ENCODE peak calls at places on chromosome 15, in six cellular contexts. P, E, X, D, H and N are unnamed samples. For H3K4me1, the result is how much of the 10 kb centered on the place peaks cover.

GRCh38 chr15:21267686-21268395 is 172.5 kb downstream of the POTEB3 start:
- DNase-seq in D (peak), H (no peak), X (no peak), E (no peak), P (no peak), N (no peak)

GRCh38 chr15:25242166-25242879 is 196.5 kb downstream of the UBE3A start:
- DNase-seq in D (no peak), X (no peak), P (no peak), H (no peak), E (no peak), N (no peak)

GRCh38 chr15:82543155-82543554 is 2.9 kb upstream of the RPS17 start:
- DNase-seq in H (no peak), X (no peak), P (peak), D (peak), E (no peak), N (peak)

GRCh38 chr15:37061996-37062395 is 38.4 kb downstream of the MEIS2 start:
- DNase-seq in H (no peak), P (no peak), X (no peak), E (no peak), D (no peak), N (no peak)

GRCh38 chr15:39834256-39834655 is 51.6 kb upstream of the FSIP1 start:
- DNase-seq in X (no peak), P (no peak), H (no peak), D (peak), E (no peak), N (peak)

GRCh38 chr15:64636101-64636500 is 139.3 kb downstream of the RBPMS2 start:
- DNase-seq in P (no peak), E (no peak), D (no peak), X (no peak), H (no peak), N (no peak)

GRCh38 chr15:75920079-75920478 is 16.4 kb downstream of the FBXO22 start:
- DNase-seq in H (no peak), X (no peak), P (no peak), E (no peak), D (no peak), N (peak)

GRCh38 chr15:33114484-33114767 is 80.1 kb downstream of the FMN1 start:
- DNase-seq in E (no peak), D (no peak), H (no peak), X (no peak), P (no peak), N (peak)

GRCh38 chr15:56672721-56673120 is 60.6 kb downstream of the ZNF280D start:
- DNase-seq in E (no peak), H (no peak), P (no peak), D (peak), X (no peak), N (peak)

GRCh38 chr15:30929064-30929669 is 25.5 kb downstream of the FAN1 start:
- DNase-seq in H (no peak), E (no peak), P (no peak), D (peak), X (no peak), N (no peak)

GRCh38 chr15:38843736-38844590 is 279.3 kb upstream of the RASGRP1 start:
- DNase-seq in P (no peak), D (peak), X (no peak), E (no peak), H (no peak), N (peak)

GRCh38 chr15:28931828-28932227 is 46.1 kb downstream of the APBA2 start:
- DNase-seq in X (no peak), D (no peak), P (no peak), H (no peak), E (no peak), N (no peak)

GRCh38 chr15:96583671-96584070 is 253.2 kb downstream of the NR2F2 start:
- DNase-seq in E (no peak), D (no peak), X (no peak), H (no peak), P (no peak), N (no peak)

GRCh38 chr15:80591938-80592825 is 102.9 kb upstream of the ABHD17C start:
- DNase-seq in E (no peak), H (no peak), X (no peak), D (no peak), P (no peak), N (no peak)

GRCh38 chr15:45588199-45588910 is 1.2 kb downstream of the BLOC1S6 start:
- DNase-seq in X (no peak), P (no peak), H (no peak), D (peak), E (no peak), N (no peak)

GRCh38 chr15:42147431-42147735 is 9.1 kb downstream of the PLA2G4F start:
- DNase-seq in P (no peak), E (no peak), X (no peak), D (no peak), H (no peak), N (no peak)

GRCh38 chr15:52808441-52808840 is 18.3 kb upstream of the ONECUT1 start:
- DNase-seq in E (no peak), X (no peak), P (no peak), D (no peak), H (no peak), N (no peak)

GRCh38 chr15:74525946-74526345 is 15.1 kb upstream of the ARID3B start:
- DNase-seq in E (no peak), P (no peak), D (peak), H (no peak), X (no peak), N (peak)

GRCh38 chr15:38696120-38696727 is 131.6 kb upstream of the RASGRP1 start:
- DNase-seq in X (no peak), H (no peak), D (peak), E (no peak), P (no peak), N (peak)

GRCh38 chr15:50791537-50791885 is 26.0 kb upstream of the SPPL2A start:
- DNase-seq in H (no peak), P (no peak), X (no peak), D (no peak), E (no peak), N (no peak)

GRCh38 chr15:57218826-57219576 is 157.3 kb upstream of the CGNL1 start:
- DNase-seq in X (no peak), E (no peak), D (peak), P (peak), H (no peak), N (peak)

DNA sequence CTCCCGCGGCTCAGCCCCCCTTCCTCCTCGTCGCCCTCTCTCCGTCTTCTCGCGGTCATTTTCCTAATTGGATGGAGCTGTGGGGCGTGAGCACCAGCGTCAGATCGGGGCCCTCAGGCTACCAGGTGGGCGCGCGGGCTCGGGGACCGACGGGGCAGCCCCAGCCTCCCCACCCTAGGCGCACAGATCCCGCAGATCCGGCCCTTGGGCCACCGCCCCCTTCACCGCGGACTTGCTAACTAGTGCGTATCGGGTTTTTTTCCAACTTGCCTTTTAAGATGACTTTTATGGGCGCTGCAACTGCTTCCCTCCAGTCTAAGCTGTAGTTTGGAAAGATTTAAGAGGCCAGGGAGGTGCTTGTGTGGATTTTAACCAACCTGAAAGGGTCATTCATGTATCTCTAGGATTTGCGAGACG is 1.3 kb downstream of the ZNF710 start:
- DNase-seq in X (no peak), D (peak), P (peak), H (peak), E (no peak), N (peak)
- H3K4me1 ChIP-seq in X (under half), D (under half), P (under half), H (under half), E (half or more), N (under half)

DNA sequence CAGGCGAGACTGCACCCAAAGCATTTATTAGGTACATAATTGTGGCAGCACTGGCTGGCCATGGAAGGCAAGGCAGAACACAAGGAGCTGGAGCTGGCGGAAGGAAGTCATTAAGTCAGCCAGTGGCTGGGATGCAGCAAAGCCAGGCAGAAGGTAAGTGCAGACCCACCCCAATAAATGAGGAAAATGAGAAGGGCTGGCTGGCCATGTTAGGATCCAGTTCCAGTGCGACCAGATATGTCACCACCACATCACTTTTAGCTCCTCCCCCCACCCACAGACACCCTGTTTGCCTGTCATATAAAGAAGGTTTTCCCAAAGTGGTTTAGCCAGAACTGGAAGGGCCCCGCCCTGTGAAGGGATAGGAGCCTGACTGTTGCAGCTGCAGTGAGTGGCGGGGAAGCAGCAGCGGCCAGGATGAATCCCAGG is at the start of gene FURIN:
- DNase-seq in D (no peak), P (no peak), H (no peak), X (no peak), E (no peak), N (no peak)
- H3K4me1 ChIP-seq in D (under half), P (under half), H (under half), X (under half), E (under half), N (under half)

GRCh38 chr15:66658057-66658456 is 44.0 kb upstream of the SMAD6 start:
- DNase-seq in P (no peak), H (no peak), E (no peak), D (no peak), X (no peak), N (no peak)
- H3K4me1 ChIP-seq in P (under half), H (under half), E (under half), D (under half), X (under half), N (under half)

GRCh38 chr15:65834603-65835282 is 34.5 kb upstream of the RAB11A start:
- DNase-seq in P (no peak), E (no peak), X (no peak), D (no peak), H (no peak), N (no peak)
- H3K4me1 ChIP-seq in P (under half), E (under half), X (under half), D (under half), H (under half), N (under half)

DNA sequence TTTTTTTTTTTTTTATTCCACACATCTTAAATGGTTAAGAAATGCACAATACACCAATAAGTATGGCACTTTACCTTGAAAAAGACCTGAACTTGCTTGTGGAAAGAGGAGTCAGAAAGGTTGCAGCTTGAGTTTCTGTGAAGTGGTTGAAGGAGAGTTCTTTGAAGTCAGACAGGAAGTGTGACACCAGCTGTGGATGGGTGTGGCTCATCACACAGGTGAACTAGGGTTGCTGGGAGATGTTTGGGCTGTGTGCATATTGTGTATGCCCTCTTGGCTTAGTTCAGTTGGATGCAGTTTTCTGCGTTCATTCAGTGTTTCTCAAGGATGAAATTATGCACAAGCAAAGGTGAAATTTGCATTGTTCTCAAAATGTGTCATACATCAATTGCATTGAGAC is 6.3 kb downstream of the AEN start:
- DNase-seq in P (no peak), X (no peak), E (no peak), D (no peak), H (no peak), N (no peak)
- H3K4me1 ChIP-seq in P (under half), X (half or more), E (under half), D (under half), H (under half), N (under half)

GRCh38 chr15:89088605-89089315 is 504 bp downstream of the ABHD2 start:
- DNase-seq in D (peak), E (no peak), H (peak), P (peak), X (no peak), N (no peak)

GRCh38 chr15:89090791-89091666 is 2.8 kb downstream of the ABHD2 start:
- DNase-seq in D (peak), P (no peak), X (no peak), E (no peak), H (peak), N (peak)

GRCh38 chr15:89089316-89090230 is 1.3 kb downstream of the ABHD2 start:
- DNase-seq in H (no peak), P (no peak), D (no peak), X (no peak), E (no peak), N (no peak)

GRCh38 chr15:89093509-89093908 is 5.3 kb downstream of the ABHD2 start:
- DNase-seq in H (no peak), X (no peak), E (no peak), D (no peak), P (no peak), N (no peak)

GRCh38 chr15:89091667-89092220 is 3.5 kb downstream of the ABHD2 start:
- DNase-seq in D (no peak), E (no peak), P (no peak), X (no peak), H (no peak), N (no peak)
- H3K4me1 ChIP-seq in D (under half), E (under half), P (under half), X (under half), H (half or more), N (half or more)

DNA sequence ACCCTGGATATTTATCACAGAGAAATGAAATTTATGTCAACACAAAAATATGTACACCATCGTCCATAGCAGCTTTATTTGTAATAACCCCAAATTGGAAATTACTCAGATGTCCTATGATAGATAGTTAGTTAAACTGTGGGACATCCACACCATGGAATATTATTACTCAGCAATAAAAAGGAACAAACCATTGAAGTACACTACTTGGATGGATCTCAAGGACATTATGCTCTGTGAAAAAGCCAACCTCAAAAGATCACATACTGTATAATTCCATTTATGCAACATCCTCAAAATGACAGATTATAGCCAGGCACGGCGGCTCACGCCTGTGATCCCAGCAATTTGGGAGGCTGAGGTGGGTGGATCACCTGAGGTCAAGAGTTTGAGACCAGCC is 113.3 kb downstream of the PGPEP1L start:
- DNase-seq in D (no peak), P (no peak), E (no peak), H (no peak), X (no peak), N (no peak)
- H3K4me1 ChIP-seq in D (half or more), P (under half), E (under half), H (under half), X (under half), N (half or more)

GRCh38 chr15:94265009-94265408 is 33.6 kb downstream of the MCTP2 start:
- DNase-seq in E (no peak), D (peak), X (no peak), P (no peak), H (no peak), N (no peak)
- H3K4me1 ChIP-seq in E (under half), D (under half), X (under half), P (under half), H (under half), N (under half)